ENCODE peak calls at places on chromosomes 16 and 17, in eight cellular contexts. A, G, C, S, Z, L, W and M are unnamed samples.

GRCh38 chr16:55471448-55472097 is 7.4 kb upstream of the MMP2 start:
- DNase-seq in A (no peak), G (no peak), C (no peak), L (peak), Z (no peak), W (no peak), S (peak), M (peak)

GRCh38 chr17:81420769-81421462 is 25.7 kb downstream of the BAHCC1 start:
- DNase-seq in Z (no peak), L (peak), A (peak), G (peak), C (no peak), W (no peak), S (peak), M (no peak)

GRCh38 chr16:79076039-79076767 is 524.3 kb downstream of the MAF start:
- DNase-seq in S (no peak), W (no peak), A (no peak), C (no peak), L (no peak), G (peak), Z (no peak), M (no peak)

GRCh38 chr17:29588561-29589411 is 662 bp downstream of the GIT1 start:
- DNase-seq in W (peak), L (peak), G (peak), Z (peak), S (no peak), A (no peak), C (no peak), M (no peak)

GRCh38 chr17:10233157-10233556 is 34.8 kb upstream of the GAS7 start:
- DNase-seq in W (no peak), A (no peak), L (no peak), C (no peak), S (no peak), Z (no peak), G (no peak), M (peak)

GRCh38 chr17:16141685-16142084 is 73.6 kb downstream of the NCOR1 start:
- DNase-seq in A (no peak), G (no peak), L (no peak), S (no peak), W (no peak), C (no peak), Z (no peak), M (no peak)

GRCh38 chr16:70681382-70682238 is 4.2 kb downstream of the MTSS2 start:
- DNase-seq in Z (no peak), A (no peak), L (no peak), G (peak), C (no peak), W (no peak), S (no peak), M (no peak)

GRCh38 chr17:13597723-13598347 is 3.9 kb downstream of the HS3ST3A1 start:
- DNase-seq in A (no peak), Z (peak), L (peak), C (peak), W (peak), G (no peak), S (no peak), M (peak)

GRCh38 chr17:72030067-72030899 is 90.5 kb upstream of the SOX9 start:
- DNase-seq in Z (peak), G (peak), S (peak), C (peak), W (peak), L (peak), A (no peak), M (peak)

GRCh38 chr17:40952169-40952568 is 14.6 kb downstream of the KRT39 start:
- DNase-seq in W (no peak), A (no peak), C (no peak), G (no peak), L (no peak), S (no peak), Z (no peak), M (no peak)

GRCh38 chr16:47523342-47524006 is 62.3 kb downstream of the PHKB start:
- DNase-seq in S (no peak), L (no peak), W (no peak), C (no peak), Z (peak), G (no peak), A (no peak), M (no peak)

GRCh38 chr17:18191071-18191667 is 7.5 kb downstream of the ALKBH5 start:
- DNase-seq in C (no peak), S (no peak), G (no peak), Z (no peak), L (no peak), W (no peak), A (no peak), M (peak)

GRCh38 chr16:53904533-53904932 is 200.6 kb downstream of the FTO start:
- DNase-seq in L (no peak), Z (no peak), C (no peak), S (no peak), G (no peak), W (no peak), A (no peak), M (no peak)

GRCh38 chr16:55725055-55725777 is 69.4 kb downstream of the SLC6A2 start:
- DNase-seq in L (no peak), A (peak), S (peak), C (no peak), G (no peak), Z (no peak), W (no peak), M (no peak)

GRCh38 chr16:7137560-7138330 is 194.9 kb upstream of the RBFOX1 start:
- DNase-seq in G (no peak), L (no peak), S (no peak), W (no peak), Z (no peak), C (no peak), A (no peak), M (peak)

DNA sequence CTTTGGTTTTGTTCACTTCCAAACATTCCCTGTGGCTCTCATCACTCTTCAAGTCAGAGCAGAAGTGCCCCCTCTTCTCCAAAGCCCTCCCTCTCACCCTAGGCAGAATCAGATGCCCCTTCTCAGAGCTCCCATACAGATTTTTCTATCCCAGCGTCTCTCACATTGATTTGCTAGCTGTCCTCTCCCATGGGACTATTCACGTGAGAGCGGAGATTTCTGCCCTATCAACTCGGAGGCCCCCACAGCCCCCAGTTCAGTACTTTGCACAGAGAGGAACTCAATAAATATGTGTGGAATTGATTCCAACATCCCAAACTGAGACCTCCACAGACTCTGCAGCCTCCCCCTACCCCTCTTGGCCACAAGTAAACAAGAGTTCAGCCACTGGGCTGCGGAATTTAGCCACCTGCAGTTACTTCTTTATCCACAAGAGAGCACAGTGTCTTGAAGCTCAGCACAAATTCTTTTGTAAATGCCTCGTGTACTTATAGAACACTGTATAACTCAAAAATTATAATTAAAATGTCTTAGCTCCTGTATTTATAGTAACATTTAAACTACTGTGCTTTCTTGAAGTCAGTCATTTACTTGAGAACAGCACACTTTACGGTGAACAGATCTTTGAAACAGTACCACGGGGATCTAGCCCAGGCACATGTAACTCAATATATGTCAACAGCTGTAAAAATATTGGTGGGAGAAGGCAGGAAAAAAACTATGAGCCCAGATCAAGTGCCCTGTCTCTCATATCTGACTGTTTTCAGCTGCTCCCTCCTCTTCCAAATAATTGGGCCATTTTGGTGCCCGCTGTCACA is 182.9 kb downstream of the C16orf78 start:
- DNase-seq in G (peak), Z (peak), W (peak), L (peak), S (no peak), A (no peak), C (no peak), M (peak)
- H3K4me3 ChIP-seq in G (no peak), Z (peak), W (no peak), L (no peak), S (no peak), A (no peak), C (no peak), M (no peak)

DNA sequence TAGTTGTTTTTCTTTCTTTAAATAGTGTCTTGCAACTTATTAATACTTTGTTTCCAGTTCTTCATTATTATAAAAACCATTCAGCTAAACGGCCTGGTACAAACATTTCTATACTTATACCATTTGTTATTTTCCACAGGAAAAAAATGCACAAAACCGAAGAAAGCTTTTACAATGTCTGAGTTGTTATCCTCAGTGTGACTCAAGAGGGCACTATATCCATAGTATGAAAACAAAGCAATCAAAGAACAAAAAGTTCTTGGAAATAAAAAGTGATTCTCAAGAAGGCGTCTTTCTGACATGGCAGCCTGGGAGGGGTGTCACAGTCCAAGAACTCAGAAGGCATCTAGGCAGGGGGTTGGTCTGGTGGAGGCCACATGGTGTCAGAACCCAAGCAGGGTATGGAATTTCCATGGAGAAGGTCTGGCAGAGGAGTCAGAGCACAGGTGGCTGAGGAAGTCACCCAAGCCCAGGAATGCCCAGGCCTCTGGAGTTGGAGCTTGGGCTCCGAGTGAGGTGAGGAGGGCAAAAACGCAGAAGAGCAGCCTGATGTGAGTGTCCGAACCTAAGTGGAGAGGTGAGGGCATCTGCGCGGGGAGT is 70.9 kb upstream of the ATP2A3 start:
- DNase-seq in Z (peak), W (no peak), L (no peak), G (no peak), A (no peak), C (no peak), S (no peak), M (no peak)
- TF ChIP-seq CTCF in Z (no peak), W (no peak), L (no peak), G (peak), A (no peak), C (no peak), S (no peak), M (no peak)

DNA sequence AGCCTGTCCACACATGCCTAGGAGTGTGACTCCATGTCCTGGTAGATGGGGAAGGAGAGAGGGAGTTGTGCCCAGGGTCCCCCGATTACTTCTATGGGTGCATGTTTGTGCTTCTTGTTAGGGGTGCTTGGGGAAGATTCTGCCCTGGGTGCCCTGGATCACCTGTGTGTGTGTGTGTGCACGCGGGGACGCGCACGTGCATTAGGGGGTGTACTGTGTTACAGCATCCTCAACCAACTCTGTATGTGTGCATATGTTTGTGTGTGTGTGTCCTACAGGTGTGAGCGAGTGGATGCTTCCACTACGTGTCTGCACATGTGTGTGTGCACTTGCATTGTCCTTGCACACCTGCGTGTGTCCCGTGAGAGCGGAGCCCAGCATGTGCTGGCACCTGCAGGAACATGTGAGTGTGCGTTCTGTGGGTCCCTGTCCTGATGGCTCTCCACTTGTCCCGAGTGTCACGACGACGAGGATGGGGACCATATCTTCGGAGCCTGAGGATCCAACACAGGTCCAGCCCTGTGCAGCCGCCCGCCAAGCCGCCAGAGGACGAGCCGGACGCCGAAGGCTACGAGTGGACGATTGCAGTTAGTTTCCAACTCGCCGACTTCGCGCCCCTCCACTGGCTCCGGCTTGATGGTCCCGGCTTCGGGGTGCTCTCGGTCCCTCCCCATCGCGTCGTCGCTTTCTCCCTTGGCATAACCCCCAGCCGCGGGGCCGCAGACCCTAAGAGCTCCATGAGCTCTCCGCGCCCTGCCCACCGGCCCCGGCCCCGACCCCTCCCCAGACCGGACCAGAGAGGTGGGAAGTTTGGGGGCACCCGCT is 6.0 kb upstream of the TBC1D3B start:
- DNase-seq in L (no peak), G (peak), W (peak), Z (peak), C (peak), A (no peak), S (peak), M (peak)
- H3K4me3 ChIP-seq in L (peak), G (peak), W (peak), Z (peak), C (no peak), A (peak), S (peak), M (peak)

DNA sequence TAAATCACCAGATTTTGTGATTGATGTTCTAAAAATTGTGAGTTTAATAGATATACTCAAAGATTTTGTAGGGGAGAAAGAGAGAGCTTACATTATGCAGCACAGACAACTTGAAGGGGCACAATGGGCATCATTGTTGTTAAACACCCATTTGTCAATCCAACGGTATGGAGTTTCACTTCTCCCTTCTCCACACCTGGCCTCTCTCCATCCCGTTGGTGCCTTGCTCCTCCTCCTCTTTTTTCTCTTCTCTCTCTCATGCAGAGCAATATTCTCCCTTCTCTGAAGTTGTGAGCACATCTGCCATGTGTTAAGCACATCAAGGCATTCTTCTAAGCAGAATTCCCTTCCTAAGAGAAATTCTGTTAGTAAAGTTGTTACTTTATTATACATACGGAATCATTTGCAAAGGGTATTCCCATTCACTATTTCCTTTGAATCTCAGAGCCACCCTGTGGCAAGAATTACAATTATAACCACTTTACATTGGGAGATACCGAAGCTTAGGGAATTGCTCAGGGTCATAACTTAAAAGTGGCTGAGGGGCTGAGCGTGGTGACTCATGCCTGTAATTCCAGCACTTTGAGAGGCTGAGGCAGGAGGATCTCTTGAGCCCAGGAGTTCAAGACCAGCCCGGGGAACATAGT is 40.5 kb upstream of the SKAP1 start:
- DNase-seq in S (no peak), C (no peak), W (no peak), G (peak), Z (peak), L (peak), A (no peak), M (peak)
- TF ChIP-seq CTCF in S (no peak), C (no peak), W (peak), G (peak), Z (no peak), L (peak), A (no peak), M (no peak)